ENCODE peak calls at places on chromosomes 11 and 22, in nine cellular contexts. C, I, H, L, K, O, T, V and Z are unnamed samples.

GRCh38 chr11:116772443-116773202 is at the start of gene BUD13:
- DNase-seq in I (peak; percentile 94), T (peak; percentile 92), L (peak; percentile 85), O (peak; percentile 97), C (peak; percentile 94), K (peak; percentile 92), H (peak; percentile 81), V (peak; percentile 91), Z (peak; percentile 79)

GRCh38 chr11:40062616-40063015 is 1396.8 kb downstream of the LRRC4C start:
- DNase-seq in C (no peak), H (no peak), K (no peak), I (no peak), O (no peak), L (no peak), V (no peak), T (no peak), Z (no peak)

GRCh38 chr22:42427211-42427610 is 5.0 kb downstream of the NFAM1 start:
- DNase-seq in O (no peak), H (no peak), K (no peak), T (no peak), C (no peak), I (no peak), V (no peak), L (no peak), Z (no peak)

GRCh38 chr11:65524747-65525658 is at the start of gene SCYL1:
- DNase-seq in V (peak; percentile 78), L (peak; percentile 61), K (peak; percentile 84), C (peak; percentile 76), O (peak; percentile 98), T (peak; percentile 81), I (peak; percentile 95), H (peak; percentile 74), Z (peak; percentile 56)

GRCh38 chr11:78325274-78325781 is 92.3 kb downstream of the GAB2 start:
- DNase-seq in T (no peak), O (no peak), V (no peak), C (no peak), I (no peak), L (no peak), K (no peak), H (no peak), Z (no peak)

GRCh38 chr11:74849525-74850391 is 99.1 kb downstream of the XRRA1 start:
- DNase-seq in T (no peak), V (peak; percentile 56), O (peak; percentile 78), K (peak; percentile 40), C (no peak), I (peak; percentile 24), L (no peak), H (peak; percentile 88), Z (no peak)

GRCh38 chr11:925496-926301 is at the start of gene AP2A2:
- DNase-seq in O (peak; percentile 99), H (peak; percentile 87), L (peak; percentile 84), K (peak; percentile 93), T (peak; percentile 87), V (peak; percentile 87), C (peak; percentile 89), I (peak; percentile 97), Z (peak; percentile 77)

GRCh38 chr11:5366856-5367255 is 15.5 kb downstream of the OR51B6 start:
- DNase-seq in I (no peak), O (peak; percentile 12), K (no peak), T (no peak), L (no peak), H (peak; percentile 71), V (no peak), C (no peak), Z (no peak)

GRCh38 chr11:1839924-1840779 is 1.4 kb downstream of the TNNI2 start:
- DNase-seq in O (no peak), I (no peak), L (no peak), H (no peak), K (peak; percentile 64), T (peak; percentile 69), V (no peak), C (no peak), Z (peak; percentile 91)